ENCODE peak calls at places on chromosomes 3 and 15, in five cellular contexts. N is effector CD4-positive, alpha-beta T cell; V is NCI-H345; M is stimulated activated CD4-positive, alpha-beta T cell treated with anti-CD3 and anti-CD28 coated beads, Interleukin-1b, Interleukin-23, amount 100 ng/mL, for 24 hours; A is H54. C is an unnamed sample.

GRCh38 chr3:113844622-113845222 is 6.1 kb downstream of the GRAMD1C start:
- DNase-seq in V (peak), A (peak), N (no peak), M (no peak), C (no peak)

GRCh38 chr15:84889313-84889990 is 5.0 kb downstream of the SLC28A1 start:
- DNase-seq in N (no peak), V (no peak), A (no peak), M (no peak), C (no peak)

GRCh38 chr15:65832549-65833364 is 36.5 kb upstream of the RAB11A start:
- DNase-seq in M (no peak), V (peak), A (peak), N (peak), C (peak)

GRCh38 chr3:53040361-53040820 is 5.5 kb downstream of the SFMBT1 start:
- DNase-seq in M (no peak), N (no peak), A (no peak), V (no peak), C (no peak)

GRCh38 chr15:70339551-70340517 is 242.1 kb upstream of the TLE3 start:
- DNase-seq in N (no peak), V (no peak), M (no peak), A (no peak), C (no peak)

GRCh38 chr3:121436641-121437040 is 109.1 kb downstream of the POLQ start:
- DNase-seq in A (no peak), V (no peak), N (no peak), M (no peak), C (no peak)

GRCh38 chr3:197001972-197002700 is 27.5 kb downstream of the MELTF start:
- DNase-seq in M (no peak), N (no peak), A (no peak), V (no peak), C (no peak)

GRCh38 chr3:57221883-57222282 is 5.6 kb upstream of the APPL1 start:
- DNase-seq in N (no peak), A (no peak), M (no peak), V (peak), C (no peak)

GRCh38 chr3:156050918-156051317 is 69.5 kb upstream of the KCNAB1 start:
- DNase-seq in A (no peak), V (no peak), M (no peak), N (no peak), C (no peak)

GRCh38 chr15:76178321-76178720 is 118.5 kb downstream of the TMEM266 start:
- DNase-seq in V (no peak), N (no peak), A (no peak), M (no peak), C (no peak)

GRCh38 chr3:123511726-123512125 is 62.8 kb upstream of the ADCY5 start:
- DNase-seq in A (no peak), M (no peak), N (no peak), V (no peak), C (no peak)

GRCh38 chr15:90902996-90903732 is at the start of gene MAN2A2:
- DNase-seq in N (peak), M (peak), V (peak), A (peak), C (peak)

GRCh38 chr3:174756200-174756829 is 102.8 kb upstream of the NAALADL2 start:
- DNase-seq in N (no peak), M (no peak), V (no peak), A (no peak), C (no peak)

C was measured in naive thymus-derived CD8-positive, alpha-beta T cell.